ENCODE peak calls at places on chromosomes 6 and 20, in four cellular contexts. One of them, this sample, is unnamed.

GRCh38 chr20:53693265-53693871 is 99.7 kb upstream of the ZNF217 start:
- DNase-seq in K562: no peak
- DNase-seq in GM12878: no peak
- DNase-seq in GM12891: no peak
- DNase-seq in this sample: no peak

GRCh38 chr6:107820571-107821261 is 3.4 kb downstream of the SCML4 start:
- DNase-seq in K562: no peak
- DNase-seq in GM12878: no peak
- DNase-seq in GM12891: no peak
- DNase-seq in this sample: no peak

GRCh38 chr20:13226367-13226766 is 5.3 kb downstream of the ISM1 start:
- DNase-seq in K562: no peak
- DNase-seq in GM12878: no peak
- DNase-seq in GM12891: no peak
- DNase-seq in this sample: no peak

GRCh38 chr6:74609857-74610256 is 596.0 kb downstream of the COL12A1 start:
- DNase-seq in K562: no peak
- DNase-seq in GM12878: no peak
- DNase-seq in GM12891: no peak
- DNase-seq in this sample: no peak

GRCh38 chr6:18154507-18155272 is at the start of gene TPMT:
- DNase-seq in K562: no peak
- DNase-seq in GM12878: no peak
- DNase-seq in GM12891: no peak
- DNase-seq in this sample: no peak

GRCh38 chr6:10403385-10404106 is 11.3 kb downstream of the TFAP2A start:
- DNase-seq in K562: peak; percentile 53
- DNase-seq in GM12878: no peak
- DNase-seq in GM12891: no peak
- DNase-seq in this sample: no peak

GRCh38 chr6:89483111-89483720 is 50.3 kb downstream of the ANKRD6 start:
- DNase-seq in K562: no peak
- DNase-seq in GM12878: no peak
- DNase-seq in GM12891: no peak
- DNase-seq in this sample: no peak

GRCh38 chr20:4076671-4077070 is 61.3 kb upstream of the RNF24 start:
- DNase-seq in K562: no peak
- DNase-seq in GM12878: no peak
- DNase-seq in GM12891: no peak
- DNase-seq in this sample: no peak

GRCh38 chr6:88662163-88662580 is 301.2 kb downstream of the RNGTT start:
- DNase-seq in K562: no peak
- DNase-seq in GM12878: peak; percentile 89
- DNase-seq in GM12891: no peak
- DNase-seq in this sample: no peak

GRCh38 chr20:40251284-40251932 is 437.6 kb downstream of the MAFB start:
- DNase-seq in K562: peak; percentile 8
- DNase-seq in GM12878: no peak
- DNase-seq in GM12891: no peak
- DNase-seq in this sample: peak; percentile 5

GRCh38 chr6:41634657-41635056 is 3.6 kb upstream of the MDFI start:
- DNase-seq in K562: no peak
- DNase-seq in GM12878: no peak
- DNase-seq in GM12891: no peak
- DNase-seq in this sample: no peak

DNA sequence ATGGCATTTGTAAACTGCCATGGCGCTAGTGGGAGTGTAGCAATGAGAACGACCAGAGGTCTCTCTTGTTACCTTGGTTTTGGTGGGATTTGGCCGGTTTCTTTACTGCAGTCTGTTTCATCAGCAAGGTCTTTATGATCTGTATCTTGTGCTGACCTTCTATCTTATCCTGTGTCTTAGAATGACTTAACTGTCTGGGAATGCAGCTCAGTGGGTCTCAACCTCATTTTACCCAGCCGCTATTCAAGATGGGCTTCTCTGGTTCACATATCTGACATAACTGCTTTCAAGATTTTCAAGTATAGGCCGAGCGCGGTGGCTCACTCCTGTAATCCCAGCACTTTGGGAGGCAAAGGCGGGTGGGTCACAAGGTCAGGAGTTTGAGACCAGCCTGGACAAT is 1.9 kb upstream of the SFT2D1 start:
- DNase-seq in K562: no peak
- DNase-seq in GM12878: no peak
- DNase-seq in GM12891: no peak
- DNase-seq in this sample: no peak
- TF ChIP-seq TAF1 in K562: no peak
- TF ChIP-seq TAF1 in GM12878: no peak
- TF ChIP-seq TAF1 in GM12891: no peak
- TF ChIP-seq TAF1 in this sample: no peak

DNA sequence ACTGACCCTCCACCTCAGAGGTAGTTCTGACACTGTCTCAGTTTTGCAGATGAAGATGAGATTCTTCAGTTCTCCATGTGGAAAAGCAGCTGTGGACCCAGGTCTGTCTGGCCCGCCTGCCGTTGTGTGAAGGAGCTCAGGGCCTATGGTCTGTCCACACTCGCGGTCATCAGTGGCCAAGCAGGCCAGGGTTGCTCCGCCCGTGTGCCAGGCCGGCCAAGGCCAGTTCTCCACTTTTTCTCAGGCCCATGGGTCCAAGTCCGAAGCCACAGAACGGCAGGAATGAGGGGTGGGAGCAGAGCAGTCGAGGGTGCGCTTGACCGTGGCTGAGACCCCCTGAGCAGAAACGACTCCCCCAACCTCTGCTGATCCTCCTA is 8.6 kb upstream of the MAP1LC3A start:
- DNase-seq in K562: no peak
- DNase-seq in GM12878: no peak
- DNase-seq in GM12891: no peak
- DNase-seq in this sample: no peak
- TF ChIP-seq TAF1 in K562: no peak
- TF ChIP-seq TAF1 in GM12878: no peak
- TF ChIP-seq TAF1 in GM12891: no peak
- TF ChIP-seq TAF1 in this sample: no peak

DNA sequence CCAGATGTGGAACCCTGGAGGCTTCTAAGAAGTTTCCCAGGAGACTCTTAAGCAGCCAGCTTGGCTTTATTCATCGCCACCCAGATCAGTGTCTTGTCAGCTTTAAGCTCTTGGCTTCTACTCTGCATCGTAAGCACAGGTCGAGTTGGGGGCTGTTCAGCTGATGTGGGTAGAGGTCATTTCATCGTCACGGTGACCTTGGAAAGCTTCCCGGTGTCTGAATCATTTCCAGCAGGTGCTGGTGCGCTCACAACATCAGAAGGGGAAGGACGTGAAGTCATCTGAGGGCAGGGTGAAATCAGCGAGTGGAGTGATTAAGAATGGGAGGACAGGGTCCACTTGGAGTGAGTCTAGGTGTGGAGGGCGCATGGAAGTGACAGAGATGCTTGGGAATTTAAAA is 112.6 kb downstream of the SASH1 start:
- DNase-seq in K562: no peak
- DNase-seq in GM12878: no peak
- DNase-seq in GM12891: no peak
- DNase-seq in this sample: no peak
- TF ChIP-seq TAF1 in K562: no peak
- TF ChIP-seq TAF1 in GM12878: no peak
- TF ChIP-seq TAF1 in GM12891: no peak
- TF ChIP-seq TAF1 in this sample: no peak

GRCh38 chr6:110606151-110606550 is 129.7 kb upstream of the SLC22A16 start:
- DNase-seq in K562: no peak
- DNase-seq in GM12878: no peak
- DNase-seq in GM12891: no peak
- DNase-seq in this sample: no peak
- TF ChIP-seq TAF1 in K562: no peak
- TF ChIP-seq TAF1 in GM12878: no peak
- TF ChIP-seq TAF1 in GM12891: no peak
- TF ChIP-seq TAF1 in this sample: no peak

GRCh38 chr6:13355969-13356368 is 27.6 kb upstream of the TBC1D7 start:
- DNase-seq in K562: no peak
- DNase-seq in GM12878: peak; percentile 92
- DNase-seq in GM12891: peak; percentile 51
- DNase-seq in this sample: peak; percentile 44

GRCh38 chr6:13357551-13358075 is 29.3 kb upstream of the TBC1D7 start:
- DNase-seq in K562: no peak
- DNase-seq in GM12878: no peak
- DNase-seq in GM12891: no peak
- DNase-seq in this sample: no peak

GRCh38 chr6:13352165-13352564 is 23.8 kb upstream of the TBC1D7 start:
- DNase-seq in K562: no peak
- DNase-seq in GM12878: no peak
- DNase-seq in GM12891: no peak
- DNase-seq in this sample: no peak

GRCh38 chr6:13354331-13355042 is 26.1 kb upstream of the TBC1D7 start:
- DNase-seq in K562: peak; percentile 55
- DNase-seq in GM12878: no peak
- DNase-seq in GM12891: no peak
- DNase-seq in this sample: no peak

DNA sequence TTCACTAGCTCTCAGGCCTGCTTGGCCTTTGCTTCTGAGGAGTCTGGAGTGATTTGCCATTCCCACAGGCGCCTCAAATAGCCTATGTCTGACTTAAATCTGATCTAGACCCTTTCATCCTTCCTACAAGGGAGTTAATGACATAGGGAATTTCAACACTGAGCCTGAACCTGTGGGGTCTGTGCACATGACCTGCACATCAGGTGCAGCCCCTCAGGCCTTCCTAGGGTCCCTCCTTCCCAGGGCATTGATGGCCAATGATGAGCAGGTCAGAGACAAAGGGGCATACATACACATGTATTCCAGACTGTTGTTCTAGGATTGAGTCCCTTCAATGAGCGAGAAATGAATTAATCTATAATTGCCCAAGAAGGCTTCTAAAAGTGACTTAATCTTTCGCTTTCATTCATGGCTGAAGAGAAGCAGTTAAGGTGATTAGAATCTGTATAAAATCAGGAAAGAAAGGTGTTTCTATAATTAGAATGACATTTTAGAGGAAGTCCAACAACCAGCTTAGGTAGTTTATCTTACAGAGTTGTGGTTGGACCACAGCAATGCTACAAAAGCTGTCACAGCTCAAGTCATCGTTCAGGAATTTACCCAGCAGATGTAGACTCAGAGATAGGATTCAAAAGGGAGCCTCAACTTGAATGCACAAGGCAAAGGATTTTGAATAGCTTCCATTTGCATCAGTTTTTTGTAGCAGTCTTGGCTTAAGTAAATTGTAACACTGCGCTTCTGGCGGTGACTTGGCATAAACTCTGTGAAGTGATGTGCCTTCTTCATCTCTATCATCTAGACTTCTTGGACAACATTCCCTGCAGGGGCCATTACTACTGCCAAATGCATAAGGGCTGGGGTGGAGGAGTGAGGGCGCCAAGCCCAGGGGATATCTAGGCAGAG is 27.0 kb upstream of the TBC1D7 start:
- DNase-seq in K562: peak; percentile 20
- DNase-seq in GM12878: peak; percentile 66
- DNase-seq in GM12891: no peak
- DNase-seq in this sample: no peak
- TF ChIP-seq TAF1 in K562: no peak
- TF ChIP-seq TAF1 in GM12878: no peak
- TF ChIP-seq TAF1 in GM12891: no peak
- TF ChIP-seq TAF1 in this sample: no peak

GRCh38 chr6:143149771-143150170 is 89.1 kb downstream of the AIG1 start:
- DNase-seq in K562: no peak
- DNase-seq in GM12878: no peak
- DNase-seq in GM12891: no peak
- DNase-seq in this sample: no peak
- TF ChIP-seq TAF1 in K562: no peak
- TF ChIP-seq TAF1 in GM12878: no peak
- TF ChIP-seq TAF1 in GM12891: no peak
- TF ChIP-seq TAF1 in this sample: no peak

DNA sequence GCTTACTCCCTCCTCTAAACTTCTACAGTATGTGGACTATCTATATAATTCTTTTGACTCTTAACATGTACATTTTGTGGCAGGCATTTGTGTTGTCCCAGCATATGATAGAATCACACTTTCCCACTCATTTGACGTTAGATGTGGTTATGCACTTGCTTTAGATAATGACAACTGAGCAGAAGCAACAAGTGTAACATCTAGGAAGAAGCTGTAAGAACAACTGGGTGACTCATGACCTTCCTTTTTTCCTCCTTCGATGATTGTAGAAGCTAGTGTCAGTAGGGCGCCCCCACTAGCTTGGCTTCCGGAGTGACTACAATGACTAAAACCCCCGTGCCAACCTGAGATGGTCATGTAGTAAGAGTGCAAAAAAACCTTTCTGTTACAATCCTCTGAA is 74.6 kb upstream of the CEP85L start:
- DNase-seq in K562: no peak
- DNase-seq in GM12878: no peak
- DNase-seq in GM12891: no peak
- DNase-seq in this sample: no peak
- TF ChIP-seq TAF1 in K562: no peak
- TF ChIP-seq TAF1 in GM12878: no peak
- TF ChIP-seq TAF1 in GM12891: no peak
- TF ChIP-seq TAF1 in this sample: no peak

This sample was measured in GM12892.